ENCODE peak calls at places on chromosomes 7 and 10, in ten cellular contexts. N is NCI-H1694 treated with DMSO at 0.1 percent for 48 hours; D is HCT116; F is islet precursor cell; J is activated T-helper 1 cell treated with anti-CD3 and anti-CD28 coated beads, Interleukin-12 subunit alpha, Interleukin-12 subunit beta, Interleukin-2, Interleukin-4 antibody, amounts not matched to agents 30 ng/mL and 10 ng/mL and 1 ng/mL, durations not matched to agents 14 hours and 24 hours and 36 hours; W is amniotic epithelial cell; L is SW 1271; Y is activated CD4-positive, CD25-positive, alpha-beta regulatory T cell; I is amniotic stem cell; E is progenitor cell of endocrine pancreas. C is an unnamed sample.
A peak's percentile ranks its signal among the peaks of the same experiment; 100 is the strongest.

GRCh38 chr7:105934577-105935185 is 28.4 kb upstream of the CDHR3 start:
- DNase-seq in D (peak; percentile 7), E (peak; percentile 18), N (peak; percentile 89), I (no peak), J (no peak), Y (no peak), W (peak; percentile 74), F (peak; percentile 63), L (peak; percentile 23), C (peak; percentile 9)

GRCh38 chr10:124802313-124802675 is 675 bp downstream of the ABRAXAS2 start:
- DNase-seq in D (no peak), J (no peak), L (no peak), N (no peak), Y (no peak), E (no peak), W (no peak), I (no peak), F (no peak), C (no peak)

GRCh38 chr7:90455163-90456030 is 14.0 kb upstream of the PTTG1IP2 start:
- DNase-seq in J (no peak), W (peak; percentile 43), E (no peak), F (no peak), D (peak; percentile 28), N (peak; percentile 66), Y (no peak), I (peak; percentile 11), L (peak; percentile 44), C (peak; percentile 7)

GRCh38 chr7:107594961-107595737 is 15.1 kb downstream of the BCAP29 start:
- DNase-seq in F (peak; percentile 95), D (no peak), W (peak; percentile 87), I (peak; percentile 75), E (no peak), L (peak; percentile 80), J (no peak), Y (no peak), N (no peak), C (no peak)

GRCh38 chr7:29454464-29454863 is 109.2 kb upstream of the PRR15 start:
- DNase-seq in E (no peak), I (no peak), W (no peak), D (no peak), N (no peak), Y (no peak), L (no peak), J (no peak), F (no peak), C (no peak)

GRCh38 chr10:27646194-27646593 is 99.4 kb downstream of the MKX start:
- DNase-seq in D (no peak), I (peak; percentile 24), L (no peak), Y (no peak), F (no peak), E (no peak), N (no peak), W (no peak), J (no peak), C (no peak)

GRCh38 chr7:51366930-51367613 is 50.5 kb upstream of the COBL start:
- DNase-seq in W (peak; percentile 17), I (no peak), N (peak; percentile 84), D (no peak), F (peak; percentile 90), E (peak; percentile 30), J (no peak), Y (no peak), L (peak; percentile 12), C (peak; percentile 48)

GRCh38 chr10:119251315-119251708 is 43.9 kb downstream of the GRK5 start:
- DNase-seq in Y (no peak), J (no peak), L (no peak), D (no peak), E (no peak), N (no peak), I (peak; percentile 53), F (peak; percentile 79), W (peak; percentile 100), C (no peak)

GRCh38 chr7:144437370-144438191 is 34.1 kb upstream of the NOBOX start:
- DNase-seq in E (peak; percentile 39), D (peak; percentile 65), W (peak; percentile 82), N (peak; percentile 58), F (peak; percentile 68), J (peak; percentile 13), I (peak; percentile 17), Y (no peak), L (peak; percentile 11), C (peak; percentile 71)

GRCh38 chr10:124738441-124738840 is 5.7 kb downstream of the FAM53B start:
- DNase-seq in E (no peak), I (no peak), J (no peak), D (no peak), W (peak; percentile 43), N (no peak), L (no peak), F (no peak), Y (no peak), C (no peak)

GRCh38 chr7:26006421-26006820 is 145.6 kb upstream of the NFE2L3 start:
- DNase-seq in E (no peak), W (no peak), L (no peak), F (no peak), D (no peak), N (no peak), Y (no peak), J (no peak), I (no peak), C (no peak)